ENCODE peak calls at places on chromosomes 2 and 18, in five cellular contexts. J, X, R, L and A are unnamed samples.

GRCh38 chr2:144376926-144377325 is 143.0 kb downstream of the ZEB2 start:
- DNase-seq in J (no peak), X (no peak), R (no peak), L (no peak), A (no peak)

GRCh38 chr2:73877071-73877802 is 15.6 kb upstream of the ACTG2 start:
- DNase-seq in J (no peak), X (no peak), R (no peak), L (no peak), A (no peak)

GRCh38 chr2:65566617-65567016 is 134.2 kb upstream of the SPRED2 start:
- DNase-seq in J (no peak), X (no peak), R (no peak), L (no peak), A (peak; percentile 87)

GRCh38 chr18:9016819-9017169 is 85.7 kb upstream of the NDUFV2 start:
- DNase-seq in J (no peak), X (no peak), R (no peak), L (no peak), A (no peak)

GRCh38 chr18:23837591-23837990 is 148.3 kb downstream of the LAMA3 start:
- DNase-seq in J (no peak), X (no peak), R (no peak), L (no peak), A (no peak)

GRCh38 chr2:36296798-36297197 is 58.8 kb upstream of the CRIM1 start:
- DNase-seq in J (no peak), X (no peak), R (no peak), L (no peak), A (peak; percentile 63)

GRCh38 chr18:78242796-78243195 is 736.8 kb upstream of the SALL3 start:
- DNase-seq in J (no peak), X (no peak), R (no peak), L (no peak), A (no peak)

GRCh38 chr2:144430722-144431163 is 89.2 kb downstream of the ZEB2 start:
- DNase-seq in J (peak; percentile 60), X (no peak), R (peak; percentile 32), L (no peak), A (no peak)

GRCh38 chr18:48003426-48004349 is 73.2 kb upstream of the SMAD2 start:
- DNase-seq in J (no peak), X (peak; percentile 66), R (no peak), L (peak; percentile 53), A (no peak)

GRCh38 chr18:23451491-23451890 is 1.6 kb upstream of the RIOK3 start:
- DNase-seq in J (no peak), X (no peak), R (peak; percentile 59), L (no peak), A (no peak)

DNA sequence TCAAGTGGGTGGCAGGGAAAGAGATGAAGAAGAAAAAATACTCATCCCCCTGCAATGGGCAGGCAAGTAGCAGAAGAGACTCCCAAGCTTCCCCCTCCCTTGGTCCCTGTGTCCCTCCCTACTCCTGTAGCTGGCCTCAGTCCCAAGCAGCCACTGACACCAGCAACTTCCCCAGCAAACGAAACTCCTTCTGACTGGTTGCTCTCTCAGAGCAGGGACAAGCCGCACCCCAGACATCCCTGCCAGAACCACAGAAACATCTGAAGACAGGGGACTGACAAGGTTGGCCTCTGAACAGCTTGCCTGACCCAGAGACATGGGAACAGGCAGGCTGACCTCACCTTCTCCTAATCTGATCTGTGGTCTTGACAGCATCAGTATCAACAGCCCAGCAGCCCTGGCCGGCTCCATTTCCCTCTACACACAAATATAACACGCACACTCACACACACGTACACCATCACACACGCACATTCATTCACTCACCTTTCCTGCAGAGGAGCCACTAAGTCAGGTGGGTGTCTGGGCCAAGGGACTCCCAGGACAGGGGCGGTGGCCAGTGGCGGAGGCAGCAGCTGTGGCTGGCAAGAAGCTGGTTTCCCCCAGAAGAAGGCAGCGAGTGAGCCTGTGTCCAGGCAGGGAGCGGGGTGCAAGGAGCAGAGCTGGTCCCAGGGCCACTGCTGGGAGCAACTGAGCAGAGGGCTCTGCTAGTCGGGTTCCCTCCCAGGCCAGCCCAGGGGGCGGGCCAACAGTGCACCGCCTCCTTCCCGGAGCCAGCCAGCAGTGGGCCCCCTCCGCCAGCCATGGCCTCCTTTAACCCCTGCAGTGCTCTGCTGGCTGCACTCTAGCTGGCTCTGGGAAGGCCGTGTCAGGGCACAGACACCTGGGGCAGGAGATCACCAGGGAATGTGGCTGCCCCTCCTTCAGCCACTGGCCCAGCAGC is 59.1 kb downstream of the TNS1 start:
- DNase-seq in J (peak; percentile 82), X (peak; percentile 75), R (no peak), L (peak; percentile 60), A (peak; percentile 96)
- TF ChIP-seq CTCF in J (no peak), X (no peak), R (no peak), L (no peak), A (peak; percentile 55)

DNA sequence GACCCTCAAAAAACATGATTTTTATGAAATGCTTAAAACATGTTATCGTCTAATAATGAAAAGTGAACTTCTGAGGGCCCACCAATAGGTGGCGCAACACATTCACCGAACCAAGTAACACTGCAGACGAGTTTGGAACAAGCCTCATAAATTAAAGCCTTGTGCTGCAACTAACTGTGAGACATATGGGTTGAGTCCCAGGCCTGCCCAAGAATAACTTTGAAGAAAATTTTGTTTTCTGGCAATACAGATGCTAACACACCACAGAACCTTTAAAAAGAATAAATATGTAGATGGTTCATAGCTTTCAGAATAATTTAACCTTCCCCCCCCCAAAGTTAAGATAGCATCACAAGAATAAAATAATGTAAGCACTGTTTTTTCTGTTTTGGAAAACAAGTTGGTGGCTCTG is 285.9 kb downstream of the RNF144A start:
- DNase-seq in J (peak; percentile 31), X (peak; percentile 24), R (peak; percentile 45), L (peak; percentile 61), A (peak; percentile 81)
- TF ChIP-seq CTCF in J (peak; percentile 21), X (peak; percentile 86), R (peak; percentile 80), L (peak; percentile 58), A (peak; percentile 99)

DNA sequence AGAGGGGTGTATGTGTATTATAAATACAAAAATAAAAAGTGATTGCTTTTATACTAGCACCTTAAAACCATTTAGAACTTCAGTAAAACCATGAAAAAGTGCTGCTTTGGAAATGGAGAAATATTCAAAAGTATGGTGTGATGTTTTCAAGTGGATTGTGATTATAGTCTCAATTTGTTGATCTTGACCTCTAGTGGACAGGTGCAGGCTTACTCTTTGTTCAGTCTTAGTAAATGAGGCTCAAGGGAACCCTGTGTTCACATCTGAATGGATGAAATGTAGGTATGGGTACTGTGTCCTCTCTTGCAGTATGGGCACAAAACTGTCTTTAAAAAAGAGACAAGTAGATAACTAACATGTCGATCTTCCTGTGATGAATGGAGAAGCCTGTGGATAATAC is 145.8 kb downstream of the MCFD2 start:
- DNase-seq in J (no peak), X (no peak), R (no peak), L (no peak), A (no peak)
- TF ChIP-seq CTCF in J (no peak), X (no peak), R (no peak), L (no peak), A (peak; percentile 65)

DNA sequence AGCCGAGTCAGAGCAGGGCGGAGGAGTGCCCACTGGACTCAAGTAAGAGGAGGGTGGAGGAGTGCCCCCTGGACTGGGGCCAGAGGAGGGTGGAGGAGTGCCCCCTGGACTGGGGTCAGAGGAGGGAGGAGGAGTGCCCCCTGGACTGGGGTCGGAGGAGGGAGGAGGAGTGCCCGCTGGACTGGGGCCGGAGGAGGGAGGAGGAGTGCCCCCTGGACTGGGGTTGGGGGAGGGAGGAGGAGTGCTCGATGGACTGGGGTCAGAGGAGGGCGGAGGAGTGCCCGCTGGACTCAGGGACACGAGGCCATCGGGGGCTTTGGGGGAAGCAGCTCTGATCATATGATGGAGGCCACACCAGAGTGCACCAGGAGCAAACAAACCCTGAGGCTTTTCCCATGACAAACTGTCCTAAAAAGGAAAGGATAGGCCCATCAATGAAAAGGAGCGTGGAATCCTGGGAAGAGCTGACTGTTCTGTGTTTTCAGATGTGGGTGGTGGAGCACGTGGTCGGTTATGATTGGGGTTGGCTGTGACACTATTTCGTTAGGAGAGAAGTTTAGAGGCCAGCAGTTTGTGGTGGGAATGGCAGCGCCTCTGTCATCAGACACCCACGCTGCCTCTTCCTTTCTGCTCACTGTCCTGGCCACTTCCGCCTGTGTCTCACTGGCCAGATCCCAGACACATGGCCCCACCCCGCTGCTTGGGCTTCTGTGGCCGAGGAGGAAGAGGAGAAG is 24.5 kb upstream of the HPCAL1 start:
- DNase-seq in J (peak; percentile 66), X (peak; percentile 39), R (no peak), L (peak; percentile 45), A (no peak)
- TF ChIP-seq CTCF in J (no peak), X (no peak), R (no peak), L (no peak), A (no peak)

DNA sequence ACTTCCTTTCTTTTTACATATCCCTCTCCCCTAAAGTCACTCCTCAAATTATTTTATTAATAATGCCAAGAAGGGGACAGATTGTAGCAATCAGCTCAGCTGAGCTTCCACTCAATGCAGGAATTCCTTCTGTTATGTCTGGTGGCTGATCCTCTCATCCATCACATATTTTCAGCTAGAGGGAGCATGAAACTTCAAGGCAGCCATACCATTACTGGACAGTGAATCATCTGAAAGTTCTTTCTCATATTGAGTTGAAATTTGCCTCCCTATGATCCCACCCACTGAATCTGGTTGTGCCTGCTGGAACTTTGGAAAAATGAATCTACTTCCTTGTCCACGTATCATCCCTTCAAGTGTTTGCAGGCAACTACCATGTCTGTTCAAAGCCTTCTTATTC is 11.2 kb downstream of the ZNF385B start:
- DNase-seq in J (no peak), X (no peak), R (no peak), L (no peak), A (no peak)
- TF ChIP-seq CTCF in J (no peak), X (no peak), R (no peak), L (no peak), A (no peak)

GRCh38 chr2:108943067-108943350 is 46.0 kb downstream of the EDAR start:
- DNase-seq in J (no peak), X (no peak), R (no peak), L (no peak), A (no peak)

GRCh38 chr2:108946442-108946841 is 42.6 kb downstream of the EDAR start:
- DNase-seq in J (no peak), X (no peak), R (no peak), L (no peak), A (no peak)

GRCh38 chr2:108945969-108946368 is 43.1 kb downstream of the EDAR start:
- DNase-seq in J (no peak), X (no peak), R (no peak), L (no peak), A (no peak)

GRCh38 chr2:108942231-108943066 is 46.6 kb downstream of the EDAR start:
- DNase-seq in J (no peak), X (no peak), R (no peak), L (no peak), A (no peak)

GRCh38 chr2:108944601-108945241 is 44.3 kb downstream of the EDAR start:
- DNase-seq in J (no peak), X (no peak), R (no peak), L (no peak), A (peak; percentile 87)
- TF ChIP-seq CTCF in J (no peak), X (no peak), R (no peak), L (peak; percentile 23), A (peak; percentile 62)